ENCODE peak calls at places on chromosomes 11 and 22, in eight cellular contexts. X is HFF-Myc, K is OCI-LY7, N is GF-D8, F is HCEC 1CT, L is cardiac muscle cell, B is NCI-H748 treated with DMSO at 0.1 percent for 48 hours, Z is cardiac septum. R is an unnamed sample.

GRCh38 chr11:1162498-1163311 is 5.0 kb downstream of the MUC5AC start:
- DNase-seq in X (no peak), K (no peak), N (no peak), F (no peak), L (no peak), B (no peak), Z (peak; percentile 74), R (no peak)

GRCh38 chr22:20439928-20440575 is 2.4 kb upstream of the SCARF2 start:
- DNase-seq in X (no peak), K (no peak), N (no peak), F (no peak), L (no peak), B (no peak), Z (no peak), R (no peak)

GRCh38 chr11:120835601-120836228 is 188.2 kb upstream of the TBCEL start:
- DNase-seq in X (no peak), K (no peak), N (no peak), F (no peak), L (no peak), B (no peak), Z (no peak), R (no peak)

GRCh38 chr11:12777208-12777874 is 103.1 kb downstream of the TEAD1 start:
- DNase-seq in X (peak; percentile 51), K (no peak), N (no peak), F (peak; percentile 80), L (no peak), B (peak; percentile 41), Z (no peak), R (peak; percentile 44)

GRCh38 chr11:69383372-69383771 is 89.4 kb downstream of the MYEOV start:
- DNase-seq in X (no peak), K (no peak), N (no peak), F (no peak), L (no peak), B (no peak), Z (peak; percentile 67), R (no peak)

GRCh38 chr22:23383491-23384450 is 196.3 kb downstream of the IGLL1 start:
- DNase-seq in X (no peak), K (no peak), N (no peak), F (no peak), L (peak; percentile 43), B (no peak), Z (peak; percentile 64), R (no peak)

GRCh38 chr11:9380773-9381172 is 3.7 kb upstream of the IPO7 start:
- DNase-seq in X (no peak), K (no peak), N (no peak), F (no peak), L (peak; percentile 49), B (no peak), Z (no peak), R (no peak)

GRCh38 chr11:126640186-126640585 is 284.7 kb downstream of the ST3GAL4 start:
- DNase-seq in X (no peak), K (no peak), N (no peak), F (no peak), L (peak; percentile 3), B (no peak), Z (no peak), R (no peak)

GRCh38 chr11:119694334-119694733 is 34.7 kb downstream of the NECTIN1 start:
- DNase-seq in X (no peak), K (peak; percentile 47), N (peak; percentile 100), F (peak; percentile 15), L (no peak), B (no peak), Z (no peak), R (no peak)

GRCh38 chr11:66012946-66013761 is 1.3 kb downstream of the CST6 start:
- DNase-seq in X (no peak), K (no peak), N (no peak), F (no peak), L (peak; percentile 57), B (no peak), Z (no peak), R (peak; percentile 29)

GRCh38 chr11:74195828-74196227 is 24.7 kb downstream of the PPME1 start:
- DNase-seq in X (no peak), K (no peak), N (no peak), F (peak; percentile 55), L (no peak), B (peak; percentile 52), Z (no peak), R (peak; percentile 9)

GRCh38 chr11:64745219-64745522 is 1.2 kb upstream of the RASGRP2 start:
- DNase-seq in X (no peak), K (peak; percentile 96), N (peak; percentile 82), F (no peak), L (peak; percentile 44), B (no peak), Z (peak; percentile 95), R (no peak)

GRCh38 chr11:93655581-93656255 is 5.8 kb upstream of the CEP295 start:
- DNase-seq in X (no peak), K (no peak), N (peak; percentile 22), F (no peak), L (no peak), B (no peak), Z (no peak), R (no peak)

GRCh38 chr22:46619240-46619829 is 851 bp upstream of the GRAMD4 start:
- DNase-seq in X (no peak), K (no peak), N (no peak), F (no peak), L (no peak), B (no peak), Z (no peak), R (no peak)

GRCh38 chr11:29019960-29020683 is 911.9 kb downstream of the METTL15 start:
- DNase-seq in X (no peak), K (no peak), N (no peak), F (peak; percentile 65), L (peak; percentile 31), B (peak; percentile 20), Z (no peak), R (peak; percentile 76)

GRCh38 chr22:37932821-37933578 is 20.4 kb downstream of the C22orf23 start:
- DNase-seq in X (no peak), K (no peak), N (no peak), F (no peak), L (no peak), B (no peak), Z (no peak), R (no peak)

GRCh38 chr22:19522190-19522880 is 1.9 kb downstream of the CLDN5 start:
- DNase-seq in X (no peak), K (no peak), N (no peak), F (no peak), L (no peak), B (no peak), Z (peak; percentile 71), R (no peak)

R was measured in EL.